ENCODE peak calls at places on chromosomes 6 and 20, in ten cellular contexts. A is HCT116, D is sigmoid colon, J is IMR-90, R is right lobe of liver, S is Peyer's patch, N is testis, O is NB4, T is A549, Y is stomach. H is an unnamed sample.

GRCh38 chr6:18400831-18401446 is 13.8 kb downstream of the RNF144B start:
- DNase-seq in A (no peak), D (no peak), J (peak), R (no peak), S (no peak), N (no peak), O (peak), T (no peak), Y (no peak), H (no peak)

GRCh38 chr6:43547202-43547601 is 28.6 kb downstream of the XPO5 start:
- DNase-seq in A (no peak), D (no peak), J (no peak), R (no peak), S (no peak), N (no peak), O (peak), T (no peak), Y (no peak), H (no peak)

GRCh38 chr6:90219168-90219985 is 77.3 kb downstream of the BACH2 start:
- DNase-seq in A (no peak), D (peak), J (peak), R (no peak), S (no peak), N (peak), O (no peak), T (no peak), Y (no peak), H (no peak)

GRCh38 chr6:111824608-111825337 is 48.5 kb downstream of the FYN start:
- DNase-seq in A (no peak), D (no peak), J (peak), R (no peak), S (no peak), N (no peak), O (no peak), T (no peak), Y (no peak), H (no peak)

GRCh38 chr20:36676701-36677421 is 30.9 kb upstream of the SLA2 start:
- DNase-seq in A (peak), D (no peak), J (no peak), R (no peak), S (no peak), N (peak), O (no peak), T (no peak), Y (no peak), H (no peak)

GRCh38 chr6:36944650-36945049 is 9.9 kb upstream of the PI16 start:
- DNase-seq in A (no peak), D (no peak), J (peak), R (no peak), S (no peak), N (no peak), O (no peak), T (no peak), Y (no peak), H (no peak)

GRCh38 chr6:28794175-28795002 is 129.4 kb downstream of the TRIM27 start:
- DNase-seq in A (no peak), D (no peak), J (peak), R (no peak), S (no peak), N (no peak), O (peak), T (no peak), Y (no peak), H (peak)

GRCh38 chr20:3543901-3544507 is 73.2 kb downstream of the ATRN start:
- DNase-seq in A (no peak), D (no peak), J (peak), R (no peak), S (no peak), N (no peak), O (no peak), T (no peak), Y (no peak), H (no peak)

GRCh38 chr20:17867119-17867518 is 101.5 kb downstream of the SNX5 start:
- DNase-seq in A (no peak), D (no peak), J (no peak), R (no peak), S (no peak), N (no peak), O (no peak), T (no peak), Y (no peak), H (no peak)

GRCh38 chr20:44020406-44021148 is 105.9 kb downstream of the TOX2 start:
- DNase-seq in A (no peak), D (no peak), J (no peak), R (no peak), S (no peak), N (no peak), O (no peak), T (no peak), Y (no peak), H (no peak)

GRCh38 chr6:130724089-130724488 is 103.1 kb upstream of the SMLR1 start:
- DNase-seq in A (no peak), D (no peak), J (no peak), R (no peak), S (no peak), N (no peak), O (no peak), T (no peak), Y (no peak), H (no peak)

GRCh38 chr6:12968290-12968689 is 251.7 kb downstream of the PHACTR1 start:
- DNase-seq in A (no peak), D (no peak), J (no peak), R (no peak), S (no peak), N (no peak), O (peak), T (no peak), Y (no peak), H (no peak)

GRCh38 chr6:163151212-163151611 is 263.3 kb upstream of the QKI start:
- DNase-seq in A (no peak), D (no peak), J (no peak), R (no peak), S (no peak), N (no peak), O (no peak), T (no peak), Y (no peak), H (no peak)

GRCh38 chr20:36591281-36591680 is 14.3 kb upstream of the RAB5IF start:
- DNase-seq in A (no peak), D (no peak), J (no peak), R (no peak), S (no peak), N (no peak), O (no peak), T (no peak), Y (no peak), H (no peak)

GRCh38 chr6:38272222-38272621 is 367.5 kb downstream of the BTBD9 start:
- DNase-seq in A (no peak), D (no peak), J (no peak), R (no peak), S (no peak), N (no peak), O (no peak), T (no peak), Y (no peak), H (no peak)

GRCh38 chr6:132362318-132363185 is 38.7 kb downstream of the MOXD1 start:
- DNase-seq in A (no peak), D (no peak), J (no peak), R (no peak), S (no peak), N (no peak), O (no peak), T (no peak), Y (no peak), H (no peak)

GRCh38 chr6:147075326-147075840 is 128.8 kb upstream of the STXBP5 start:
- DNase-seq in A (no peak), D (no peak), J (no peak), R (no peak), S (no peak), N (no peak), O (no peak), T (no peak), Y (no peak), H (no peak)

GRCh38 chr20:10861619-10862018 is 187.8 kb upstream of the JAG1 start:
- DNase-seq in A (no peak), D (no peak), J (no peak), R (no peak), S (no peak), N (no peak), O (no peak), T (peak), Y (peak), H (no peak)

GRCh38 chr6:158002951-158003853 is 21.5 kb downstream of the SYNJ2 start:
- DNase-seq in A (no peak), D (peak), J (peak), R (peak), S (no peak), N (no peak), O (no peak), T (no peak), Y (no peak), H (no peak)

GRCh38 chr6:143098054-143098673 is 37.5 kb downstream of the AIG1 start:
- DNase-seq in A (no peak), D (no peak), J (no peak), R (no peak), S (no peak), N (no peak), O (peak), T (no peak), Y (no peak), H (no peak)

GRCh38 chr6:34425132-34425497 is 754 bp downstream of the RPS10 start:
- DNase-seq in A (no peak), D (no peak), J (no peak), R (no peak), S (no peak), N (no peak), O (no peak), T (no peak), Y (no peak), H (peak)

GRCh38 chr20:662289-663192 is 9.5 kb upstream of the SRXN1 start:
- DNase-seq in A (no peak), D (no peak), J (no peak), R (no peak), S (no peak), N (no peak), O (no peak), T (no peak), Y (no peak), H (no peak)

GRCh38 chr6:70445001-70445400 is 31.7 kb downstream of the FAM135A start:
- DNase-seq in A (no peak), D (no peak), J (no peak), R (no peak), S (no peak), N (no peak), O (no peak), T (no peak), Y (no peak), H (no peak)

GRCh38 chr6:148169701-148170100 is 172.9 kb upstream of the SASH1 start:
- DNase-seq in A (no peak), D (no peak), J (no peak), R (no peak), S (no peak), N (no peak), O (no peak), T (no peak), Y (no peak), H (no peak)

GRCh38 chr6:21665436-21666199 is 72.1 kb downstream of the SOX4 start:
- DNase-seq in A (no peak), D (no peak), J (no peak), R (no peak), S (no peak), N (no peak), O (no peak), T (no peak), Y (no peak), H (no peak)

GRCh38 chr20:59664389-59665055 is 60.2 kb downstream of the PHACTR3 start:
- DNase-seq in A (no peak), D (no peak), J (no peak), R (no peak), S (no peak), N (no peak), O (no peak), T (no peak), Y (no peak), H (no peak)

GRCh38 chr20:62336775-62337557 is 30.1 kb downstream of the LAMA5 start:
- DNase-seq in A (no peak), D (no peak), J (no peak), R (no peak), S (no peak), N (no peak), O (no peak), T (no peak), Y (no peak), H (no peak)

GRCh38 chr20:62337558-62338293 is 29.4 kb downstream of the LAMA5 start:
- DNase-seq in A (no peak), D (no peak), J (no peak), R (peak), S (no peak), N (no peak), O (no peak), T (no peak), Y (no peak), H (no peak)

GRCh38 chr20:62338294-62338620 is 28.9 kb downstream of the LAMA5 start:
- DNase-seq in A (no peak), D (no peak), J (no peak), R (no peak), S (no peak), N (no peak), O (no peak), T (no peak), Y (no peak), H (no peak)

GRCh38 chr20:62342910-62343309 is 24.2 kb downstream of the LAMA5 start:
- DNase-seq in A (no peak), D (no peak), J (peak), R (no peak), S (no peak), N (no peak), O (no peak), T (no peak), Y (no peak), H (no peak)

GRCh38 chr20:62339647-62340062 is 27.5 kb downstream of the LAMA5 start:
- DNase-seq in A (no peak), D (no peak), J (no peak), R (peak), S (no peak), N (peak), O (peak), T (no peak), Y (no peak), H (peak)
- TF ChIP-seq POLR2A in A (no peak), D (no peak), J (no peak), R (no peak), S (no peak), N (no peak), O (no peak), T (no peak), Y (no peak), H (no peak)

DNA sequence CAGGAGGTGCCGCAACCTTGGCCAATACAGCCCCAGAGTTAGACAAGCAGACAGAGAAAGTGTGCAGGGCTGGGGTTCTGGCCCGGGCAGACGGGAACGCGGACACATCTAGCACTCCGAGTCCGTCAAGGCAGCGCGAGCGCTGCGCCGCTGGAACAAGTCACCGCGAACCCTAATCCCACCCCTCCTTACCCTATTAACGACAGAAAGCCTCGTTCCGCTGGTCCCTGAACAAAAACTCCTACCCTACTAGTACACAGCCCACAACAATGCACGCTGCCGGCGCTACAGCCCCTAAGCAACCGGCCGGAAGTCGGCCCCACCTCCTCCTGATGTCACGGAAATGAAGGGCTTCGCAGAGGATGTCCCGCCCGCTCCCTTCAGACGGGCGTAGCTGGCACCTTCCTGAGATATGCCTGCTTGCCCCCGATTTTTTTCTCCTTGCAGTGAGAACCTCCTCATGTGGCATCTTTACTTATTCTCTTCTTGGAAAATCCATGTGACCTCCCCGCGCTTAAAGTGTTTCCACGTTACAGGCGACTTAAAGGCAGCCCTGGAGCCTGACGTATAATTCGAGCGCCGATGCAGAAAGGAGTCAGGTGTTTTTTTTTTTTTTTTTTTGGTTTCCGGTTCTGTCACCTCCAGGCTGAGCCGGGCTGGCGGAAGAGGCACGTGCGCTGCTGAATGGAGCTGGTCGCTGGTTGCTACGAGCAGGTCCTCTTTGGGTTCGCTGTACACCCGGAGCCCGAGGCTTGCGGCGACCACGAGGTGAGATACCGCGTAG is at the start of the genes C6orf52 and PAK1IP1:
- DNase-seq in A (peak), D (peak), J (peak), R (peak), S (peak), N (peak), O (peak), T (peak), Y (peak), H (peak)
- TF ChIP-seq POLR2A in A (peak), D (peak), J (peak), R (peak), S (peak), N (peak), O (peak), T (peak), Y (no peak), H (peak)

GRCh38 chr6:41940759-41941279 is 789 bp downstream of the CCND3 start:
- DNase-seq in A (no peak), D (peak), J (peak), R (peak), S (peak), N (peak), O (peak), T (no peak), Y (peak), H (peak)
- TF ChIP-seq POLR2A in A (no peak), D (no peak), J (no peak), R (no peak), S (no peak), N (no peak), O (no peak), T (peak), Y (no peak), H (no peak)

GRCh38 chr6:35452186-35453090 is at the start of gene FANCE:
- DNase-seq in A (peak), D (peak), J (peak), R (peak), S (peak), N (peak), O (peak), T (peak), Y (peak), H (peak)
- TF ChIP-seq POLR2A in A (no peak), D (no peak), J (no peak), R (peak), S (peak), N (no peak), O (peak), T (peak), Y (no peak), H (peak)

GRCh38 chr6:30750379-30750668 is 6.0 kb upstream of the IER3 start:
- DNase-seq in A (no peak), D (no peak), J (no peak), R (no peak), S (no peak), N (no peak), O (no peak), T (no peak), Y (no peak), H (no peak)

GRCh38 chr6:30748301-30748769 is 4.0 kb upstream of the IER3 start:
- DNase-seq in A (no peak), D (no peak), J (peak), R (no peak), S (no peak), N (no peak), O (no peak), T (no peak), Y (peak), H (no peak)

GRCh38 chr6:30748851-30749540 is 4.6 kb upstream of the IER3 start:
- DNase-seq in A (no peak), D (no peak), J (peak), R (no peak), S (no peak), N (no peak), O (no peak), T (no peak), Y (no peak), H (no peak)

GRCh38 chr6:30747300-30747687 is 2.9 kb upstream of the IER3 start:
- DNase-seq in A (no peak), D (no peak), J (peak), R (no peak), S (no peak), N (no peak), O (no peak), T (no peak), Y (no peak), H (no peak)

GRCh38 chr6:30749554-30750378 is 5.4 kb upstream of the IER3 start:
- DNase-seq in A (peak), D (no peak), J (no peak), R (no peak), S (peak), N (no peak), O (no peak), T (no peak), Y (peak), H (no peak)
- TF ChIP-seq POLR2A in A (no peak), D (no peak), J (no peak), R (no peak), S (peak), N (no peak), O (no peak), T (no peak), Y (no peak), H (no peak)

GRCh38 chr20:63627129-63627699 is 313 bp upstream of the GMEB2 start:
- DNase-seq in A (peak), D (peak), J (peak), R (peak), S (peak), N (peak), O (peak), T (peak), Y (peak), H (peak)

GRCh38 chr20:63628246-63628975 is 1.5 kb upstream of the GMEB2 start:
- DNase-seq in A (peak), D (peak), J (peak), R (peak), S (peak), N (peak), O (peak), T (peak), Y (peak), H (peak)

GRCh38 chr20:63625771-63626423 is 1.0 kb downstream of the GMEB2 start:
- DNase-seq in A (no peak), D (no peak), J (peak), R (peak), S (no peak), N (no peak), O (peak), T (no peak), Y (no peak), H (peak)

GRCh38 chr20:63627700-63628245 is 872 bp upstream of the GMEB2 start:
- DNase-seq in A (no peak), D (no peak), J (no peak), R (peak), S (no peak), N (no peak), O (no peak), T (no peak), Y (no peak), H (no peak)

GRCh38 chr20:63626424-63627128 is at the start of gene GMEB2:
- DNase-seq in A (peak), D (peak), J (no peak), R (peak), S (peak), N (peak), O (peak), T (peak), Y (peak), H (peak)
- TF ChIP-seq POLR2A in A (peak), D (peak), J (no peak), R (no peak), S (peak), N (no peak), O (peak), T (peak), Y (no peak), H (no peak)

H was measured in erythroblast.